ENCODE peak calls at places on chromosome 2, in nine cellular contexts. N, Z, R, S, L, J, T, D and I are unnamed samples.

GRCh38 chr2:202172439-202173191 is 65.8 kb downstream of the SUMO1 start:
- DNase-seq in S (no peak), J (no peak), L (no peak), T (no peak), D (no peak), R (no peak), N (no peak), Z (no peak), I (no peak)

GRCh38 chr2:20571644-20572215 is 79.2 kb downstream of the HS1BP3 start:
- DNase-seq in J (no peak), S (no peak), L (no peak), D (no peak), Z (no peak), T (no peak), N (no peak), R (no peak), I (no peak)

GRCh38 chr2:107730898-107731297 is 95.8 kb upstream of the RGPD4 start:
- DNase-seq in T (no peak), L (no peak), N (no peak), R (no peak), Z (peak), D (no peak), S (no peak), J (no peak), I (no peak)

GRCh38 chr2:154914606-154915005 is 216.1 kb downstream of the KCNJ3 start:
- DNase-seq in J (no peak), N (no peak), D (no peak), T (no peak), Z (no peak), L (no peak), S (no peak), R (no peak), I (no peak)

GRCh38 chr2:196677404-196677803 is 37.9 kb downstream of the CCDC150 start:
- DNase-seq in J (peak), T (no peak), D (peak), R (no peak), S (no peak), L (no peak), N (no peak), Z (peak), I (peak)

GRCh38 chr2:240586919-240587800 is 626 bp downstream of the CAPN10 start:
- DNase-seq in T (no peak), J (no peak), L (no peak), Z (no peak), R (no peak), D (peak), S (peak), N (peak), I (no peak)

GRCh38 chr2:218263817-218264611 is 3.2 kb downstream of the GPBAR1 start:
- DNase-seq in D (no peak), J (no peak), T (no peak), L (no peak), Z (no peak), S (no peak), R (no peak), N (no peak), I (no peak)

GRCh38 chr2:190408538-190409271 is 550 bp downstream of the MFSD6 start:
- DNase-seq in S (peak), T (peak), J (no peak), L (peak), Z (peak), N (peak), R (peak), D (peak), I (no peak)

GRCh38 chr2:235506291-235506996 is 12.6 kb downstream of the AGAP1 start:
- DNase-seq in L (no peak), J (no peak), S (no peak), N (no peak), R (no peak), Z (no peak), T (no peak), D (no peak), I (no peak)

GRCh38 chr2:64779117-64779690 is 125.5 kb upstream of the SERTAD2 start:
- DNase-seq in D (peak), S (no peak), J (no peak), Z (peak), N (no peak), R (no peak), L (no peak), T (no peak), I (peak)

GRCh38 chr2:21118302-21118920 is 5.4 kb upstream of the TDRD15 start:
- DNase-seq in N (peak), D (peak), Z (peak), J (peak), T (no peak), S (no peak), R (no peak), L (no peak), I (no peak)

GRCh38 chr2:216777637-216778273 is 82.1 kb downstream of the TNP1 start:
- DNase-seq in T (no peak), R (no peak), N (peak), Z (peak), D (peak), L (no peak), S (no peak), J (no peak), I (no peak)